ENCODE peak calls at places on chromosome 21, in eight cellular contexts. Y, F, H, I, Z, Q, W and E are unnamed samples.

GRCh38 chr21:42775891-42776290 is 103.4 kb downstream of the WDR4 start:
- DNase-seq in Y (no peak), F (no peak), H (no peak), I (no peak), Z (no peak), Q (no peak), W (no peak), E (no peak)

GRCh38 chr21:28770867-28771661 is 221.6 kb downstream of the LTN1 start:
- DNase-seq in Y (peak), F (no peak), H (no peak), I (no peak), Z (no peak), Q (no peak), W (peak), E (peak)

GRCh38 chr21:33198346-33199135 is 31.2 kb upstream of the IFNAR2 start:
- DNase-seq in Y (peak), F (peak), H (no peak), I (no peak), Z (peak), Q (no peak), W (peak), E (no peak)

GRCh38 chr21:27406297-27407009 is 439.6 kb upstream of the ADAMTS5 start:
- DNase-seq in Y (peak), F (no peak), H (no peak), I (no peak), Z (no peak), Q (no peak), W (peak), E (peak)

GRCh38 chr21:36589352-36589971 is 109.5 kb upstream of the SIM2 start:
- DNase-seq in Y (peak), F (peak), H (no peak), I (peak), Z (no peak), Q (no peak), W (peak), E (no peak)

GRCh38 chr21:42447182-42447581 is 43.5 kb downstream of the UBASH3A start:
- DNase-seq in Y (no peak), F (no peak), H (no peak), I (no peak), Z (no peak), Q (peak), W (no peak), E (no peak)

GRCh38 chr21:38542263-38542662 is 44.0 kb upstream of the ERG start:
- DNase-seq in Y (no peak), F (no peak), H (no peak), I (no peak), Z (no peak), Q (no peak), W (no peak), E (no peak)

GRCh38 chr21:41615613-41616012 is 107.7 kb upstream of the TMPRSS2 start:
- DNase-seq in Y (peak), F (no peak), H (no peak), I (peak), Z (no peak), Q (no peak), W (peak), E (peak)

GRCh38 chr21:42465008-42465878 is 30.8 kb downstream of the RSPH1 start:
- DNase-seq in Y (no peak), F (no peak), H (no peak), I (no peak), Z (no peak), Q (no peak), W (peak), E (no peak)

GRCh38 chr21:24225432-24225831 is 1381.8 kb downstream of the MRPL39 start:
- DNase-seq in Y (peak), F (no peak), H (no peak), I (no peak), Z (no peak), Q (no peak), W (peak), E (no peak)

GRCh38 chr21:41678016-41678935 is 88.6 kb downstream of the RIPK4 start:
- DNase-seq in Y (no peak), F (peak), H (peak), I (no peak), Z (no peak), Q (peak), W (no peak), E (no peak)

GRCh38 chr21:37700641-37701202 is 215.5 kb downstream of the KCNJ6 start:
- DNase-seq in Y (peak), F (no peak), H (peak), I (peak), Z (no peak), Q (no peak), W (peak), E (peak)

GRCh38 chr21:20537162-20537561 is 461.0 kb upstream of the NCAM2 start:
- DNase-seq in Y (no peak), F (no peak), H (no peak), I (no peak), Z (no peak), Q (no peak), W (no peak), E (no peak)

GRCh38 chr21:37642493-37642892 is 273.8 kb downstream of the KCNJ6 start:
- DNase-seq in Y (no peak), F (no peak), H (no peak), I (no peak), Z (no peak), Q (no peak), W (no peak), E (no peak)

GRCh38 chr21:42644223-42645208 is 8.9 kb upstream of the PDE9A start:
- DNase-seq in Y (peak), F (no peak), H (no peak), I (no peak), Z (no peak), Q (peak), W (no peak), E (no peak)

GRCh38 chr21:41877901-41878830 is 978 bp downstream of the PRDM15 start:
- DNase-seq in Y (peak), F (no peak), H (no peak), I (peak), Z (no peak), Q (peak), W (peak), E (no peak)

GRCh38 chr21:18244721-18245486 is at the start of gene CHODL:
- DNase-seq in Y (no peak), F (no peak), H (no peak), I (no peak), Z (peak), Q (no peak), W (no peak), E (no peak)

GRCh38 chr21:34800797-34801518 is 132.2 kb downstream of the CLIC6 start:
- DNase-seq in Y (peak), F (no peak), H (no peak), I (no peak), Z (no peak), Q (no peak), W (no peak), E (no peak)

GRCh38 chr21:34803792-34804440 is 135.1 kb downstream of the CLIC6 start:
- DNase-seq in Y (no peak), F (no peak), H (no peak), I (no peak), Z (no peak), Q (no peak), W (no peak), E (no peak)

GRCh38 chr21:34802180-34802899 is 133.5 kb downstream of the CLIC6 start:
- DNase-seq in Y (peak), F (no peak), H (no peak), I (no peak), Z (no peak), Q (no peak), W (no peak), E (no peak)

GRCh38 chr21:34799092-34799491 is 130.3 kb downstream of the CLIC6 start:
- DNase-seq in Y (no peak), F (no peak), H (no peak), I (no peak), Z (no peak), Q (no peak), W (no peak), E (no peak)

GRCh38 chr21:34801519-34802132 is 132.8 kb downstream of the CLIC6 start:
- DNase-seq in Y (peak), F (no peak), H (no peak), I (no peak), Z (no peak), Q (no peak), W (peak), E (no peak)
- TF ChIP-seq CTCF in Y (peak), F (peak), H (peak), I (peak), Z (no peak), Q (peak), W (peak), E (peak)

GRCh38 chr21:45453308-45453950 is 48.5 kb downstream of the COL18A1 start:
- DNase-seq in Y (no peak), F (no peak), H (no peak), I (no peak), Z (peak), Q (no peak), W (no peak), E (no peak)

GRCh38 chr21:45454924-45455315 is 50.0 kb downstream of the COL18A1 start:
- DNase-seq in Y (no peak), F (no peak), H (no peak), I (no peak), Z (peak), Q (no peak), W (peak), E (no peak)

GRCh38 chr21:45455321-45456013 is 50.5 kb downstream of the COL18A1 start:
- DNase-seq in Y (peak), F (no peak), H (no peak), I (no peak), Z (peak), Q (peak), W (peak), E (no peak)

GRCh38 chr21:45452696-45453307 is 47.8 kb downstream of the COL18A1 start:
- DNase-seq in Y (no peak), F (no peak), H (no peak), I (no peak), Z (no peak), Q (no peak), W (no peak), E (no peak)

DNA sequence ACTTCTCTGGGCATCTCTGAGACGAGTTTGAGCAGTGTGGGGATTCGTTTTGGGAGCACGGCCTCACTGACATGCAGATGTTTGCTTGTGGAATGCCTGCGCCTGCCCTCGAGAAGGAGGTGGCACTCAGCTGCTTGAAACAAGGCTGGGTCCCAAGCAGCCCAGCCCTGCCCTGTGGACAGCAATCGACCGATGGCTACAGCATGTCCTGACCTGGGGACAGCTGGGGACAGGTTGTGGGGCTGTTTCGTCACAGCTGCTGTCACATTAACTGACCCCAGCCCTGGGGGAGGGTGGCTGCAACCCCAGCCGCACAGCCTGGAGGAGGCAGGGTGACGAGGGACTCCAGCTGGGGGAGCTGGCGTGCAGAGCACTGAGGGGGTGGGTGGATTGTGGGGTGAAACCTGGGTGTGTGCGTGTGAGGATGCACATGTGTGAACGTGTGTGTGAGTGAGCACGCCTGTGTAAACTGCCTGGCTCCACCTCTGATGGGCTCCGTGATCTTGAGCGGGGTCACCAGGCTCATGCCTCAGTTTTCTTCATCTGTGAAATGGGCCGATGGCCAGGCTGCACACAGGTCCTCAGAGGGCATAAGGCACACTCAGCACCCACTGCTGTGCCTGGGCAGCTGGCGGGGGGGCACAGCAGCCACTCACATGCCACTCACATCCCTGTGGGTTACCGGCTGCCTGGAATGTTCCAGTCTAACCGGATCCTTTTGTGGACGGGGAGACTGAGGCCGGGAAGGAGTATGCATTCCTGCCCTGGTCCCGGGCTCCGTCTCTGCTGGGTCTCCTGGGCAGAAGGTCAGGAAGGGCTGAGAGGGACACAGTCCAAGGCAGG is 49.3 kb downstream of the COL18A1 start:
- DNase-seq in Y (no peak), F (no peak), H (no peak), I (no peak), Z (peak), Q (peak), W (no peak), E (no peak)
- H3K4me3 ChIP-seq in Y (no peak), F (no peak), H (no peak), I (no peak), Z (peak), Q (no peak), W (no peak), E (no peak)

GRCh38 chr21:46323710-46324389 is at the start of the genes C21orf58 and PCNT:
- DNase-seq in Y (peak), F (peak), H (peak), I (peak), Z (peak), Q (peak), W (peak), E (peak)

GRCh38 chr21:46326110-46326703 is 2.3 kb downstream of the PCNT start:
- DNase-seq in Y (no peak), F (no peak), H (no peak), I (no peak), Z (no peak), Q (no peak), W (no peak), E (no peak)

GRCh38 chr21:46323227-46323709 is 402 bp downstream of the C21orf58 start:
- DNase-seq in Y (no peak), F (no peak), H (no peak), I (no peak), Z (no peak), Q (no peak), W (no peak), E (no peak)

GRCh38 chr21:46325073-46325912 is 1.3 kb downstream of the PCNT start:
- DNase-seq in Y (peak), F (peak), H (no peak), I (no peak), Z (peak), Q (peak), W (peak), E (no peak)

GRCh38 chr21:46324390-46325072 is 575 bp downstream of the PCNT start:
- DNase-seq in Y (peak), F (peak), H (no peak), I (no peak), Z (peak), Q (peak), W (peak), E (peak)
- TF ChIP-seq CTCF in Y (no peak), F (no peak), H (no peak), I (no peak), Z (no peak), Q (no peak), W (no peak), E (peak)

DNA sequence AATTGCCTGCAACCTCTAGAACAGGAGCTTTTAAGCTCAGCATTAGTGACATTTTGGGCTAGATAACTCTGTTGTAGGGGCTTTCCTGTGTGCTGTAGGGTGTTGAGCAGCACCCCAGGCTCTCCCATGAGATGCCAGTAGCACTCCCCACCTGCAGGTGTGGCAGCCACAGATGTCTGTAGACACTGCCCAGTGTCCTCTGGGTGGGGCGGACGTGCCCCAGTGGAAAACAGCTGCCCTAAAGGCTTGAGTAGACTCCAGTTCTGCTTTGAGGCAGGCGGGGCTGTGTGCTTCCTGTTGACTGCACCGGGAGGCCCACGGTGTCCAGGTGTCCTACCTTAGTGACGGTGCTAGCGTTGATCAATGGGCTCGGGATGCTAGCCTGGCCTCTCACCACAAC is 16.9 kb upstream of the PWP2 start:
- DNase-seq in Y (no peak), F (peak), H (no peak), I (no peak), Z (no peak), Q (peak), W (no peak), E (no peak)
- H3K4me3 ChIP-seq in Y (no peak), F (no peak), H (no peak), I (no peak), Z (no peak), Q (no peak), W (no peak), E (no peak)